ENCODE peak calls at places on chromosomes 4 and X, in four cellular contexts. P is choroid plexus epithelial cell, J is cardiac muscle cell, X is astrocyte of the cerebellum. C is an unnamed sample.

GRCh38 chr4:71732706-71733105 is 51.2 kb downstream of the GC start:
- DNase-seq in P (peak), J (peak), X (peak), C (peak)

GRCh38 chrX:107716045-107716684 is 59.4 kb downstream of the TSC22D3 start:
- DNase-seq in P (peak), J (peak), X (no peak), C (peak)

GRCh38 chrX:132433001-132433400 is 55.8 kb downstream of the MBNL3 start:
- DNase-seq in P (peak), J (peak), X (no peak), C (no peak)

GRCh38 chr4:173522160-173522873 is 7.7 kb downstream of the HAND2 start:
- DNase-seq in P (peak), J (peak), X (peak), C (peak)

GRCh38 chrX:88883205-88883604 is 136.2 kb downstream of the CPXCR1 start:
- DNase-seq in P (no peak), J (no peak), X (no peak), C (no peak)

GRCh38 chr4:104066533-104066932 is 346.7 kb upstream of the TACR3 start:
- DNase-seq in P (no peak), J (no peak), X (no peak), C (no peak)

GRCh38 chrX:110036162-110037033 is 33.5 kb downstream of the TMEM164 start:
- DNase-seq in P (no peak), J (no peak), X (no peak), C (no peak)

GRCh38 chr4:27003602-27004238 is 143.1 kb downstream of the STIM2 start:
- DNase-seq in P (peak), J (no peak), X (no peak), C (peak)

GRCh38 chr4:73257995-73258667 is 467 bp downstream of the ANKRD17 start:
- DNase-seq in P (peak), J (peak), X (no peak), C (peak)
- TF ChIP-seq CTCF in P (no peak), J (peak), X (no peak), C (no peak)

GRCh38 chrX:45762699-45763647 is 562.3 kb upstream of the DIPK2B start:
- DNase-seq in P (no peak), J (no peak), X (no peak), C (no peak)

GRCh38 chrX:45767021-45767491 is 566.4 kb upstream of the DIPK2B start:
- DNase-seq in P (peak), J (no peak), X (no peak), C (peak)

GRCh38 chrX:45768666-45769065 is 568.0 kb upstream of the DIPK2B start:
- DNase-seq in P (no peak), J (no peak), X (no peak), C (no peak)

GRCh38 chrX:45765281-45765680 is 564.6 kb upstream of the DIPK2B start:
- DNase-seq in P (no peak), J (no peak), X (no peak), C (no peak)

GRCh38 chrX:45765726-45766125 is 565.0 kb upstream of the DIPK2B start:
- DNase-seq in P (no peak), J (no peak), X (no peak), C (no peak)
- H3K4me3 ChIP-seq in P (peak), J (no peak), X (peak), C (no peak)

GRCh38 chr4:138494931-138495330 is 252.8 kb upstream of the SLC7A11 start:
- DNase-seq in P (peak), J (peak), X (no peak), C (peak)
- TF ChIP-seq CTCF in P (peak), J (peak), X (peak), C (peak)

DNA sequence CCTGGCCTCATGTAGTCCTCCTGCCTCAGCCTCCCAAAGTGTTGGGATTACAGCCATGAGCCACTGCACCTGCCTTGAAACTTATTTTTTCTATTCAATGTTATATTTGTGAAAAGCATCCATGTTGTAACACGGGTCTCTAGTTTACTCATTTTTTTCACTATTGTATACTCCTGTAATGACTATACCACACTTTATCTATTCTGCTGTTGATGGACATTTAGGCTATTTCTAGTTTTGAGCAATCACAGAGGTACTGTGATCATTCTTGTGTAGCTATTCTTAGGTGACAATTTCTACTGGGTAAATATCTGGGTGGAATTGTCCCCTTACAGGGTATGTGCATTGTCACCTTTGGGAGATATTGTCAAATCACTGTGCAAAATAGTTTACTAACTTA is 3.6 kb downstream of the DRP2 start:
- DNase-seq in P (no peak), J (no peak), X (no peak), C (no peak)
- H3K4me3 ChIP-seq in P (no peak), J (no peak), X (no peak), C (no peak)

DNA sequence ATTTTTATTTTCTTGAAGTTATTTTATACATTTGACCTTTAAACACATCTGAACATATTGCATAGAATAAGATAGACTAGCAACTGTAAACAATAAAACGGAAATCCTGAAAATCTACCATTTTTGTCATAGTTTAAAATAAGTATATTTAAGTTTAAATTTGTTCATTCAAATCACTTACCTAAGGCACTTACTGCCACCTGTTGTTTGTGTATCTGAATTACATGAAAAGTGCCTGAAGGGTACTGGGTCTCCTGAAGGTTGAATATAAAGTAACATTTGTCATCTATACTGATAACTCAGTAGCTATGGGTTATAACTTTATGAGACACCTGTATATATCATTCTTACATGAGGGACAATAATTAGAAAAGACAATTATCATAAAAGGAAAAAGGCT is 38.6 kb downstream of the TRPC5 start:
- DNase-seq in P (peak), J (peak), X (no peak), C (peak)
- TF ChIP-seq CTCF in P (no peak), J (peak), X (no peak), C (no peak)

GRCh38 chr4:159432436-159432835 is 329.6 kb downstream of the RAPGEF2 start:
- DNase-seq in P (no peak), J (no peak), X (no peak), C (no peak)
- H3K4me3 ChIP-seq in P (no peak), J (no peak), X (no peak), C (no peak)

GRCh38 chrX:38798956-38799355 is 2.3 kb upstream of the MID1IP1 start:
- DNase-seq in P (peak), J (no peak), X (peak), C (peak)

GRCh38 chrX:38800981-38801845 is at the start of gene MID1IP1:
- DNase-seq in P (peak), J (peak), X (peak), C (peak)

GRCh38 chrX:38799995-38800394 is 1.3 kb upstream of the MID1IP1 start:
- DNase-seq in P (peak), J (no peak), X (no peak), C (no peak)

DNA sequence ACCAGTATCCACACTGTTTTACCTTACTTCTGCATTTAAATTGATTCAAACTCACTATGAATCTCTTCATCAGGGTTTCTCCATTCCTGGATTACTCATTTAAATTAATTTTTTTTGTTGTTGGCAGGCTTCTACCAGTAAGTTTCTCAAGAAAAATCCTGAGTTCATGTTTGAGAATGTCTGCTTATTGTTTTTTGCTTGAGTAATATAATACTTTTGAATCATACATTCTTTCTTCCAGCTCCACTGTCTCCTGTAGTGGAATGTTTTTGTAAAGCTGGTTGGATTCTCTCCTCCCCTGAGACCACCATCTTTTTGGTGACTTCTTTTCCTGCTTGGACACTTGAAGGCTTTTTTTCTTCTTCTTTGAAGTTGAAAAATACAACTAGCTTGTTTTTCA is 4.3 kb upstream of the MID1IP1 start:
- DNase-seq in P (peak), J (no peak), X (no peak), C (peak)
- TF ChIP-seq CTCF in P (no peak), J (no peak), X (no peak), C (no peak)

GRCh38 chrX:154804957-154805695 is at the start of gene MPP1:
- DNase-seq in P (peak), J (peak), X (peak), C (peak)

GRCh38 chrX:154802838-154803410 is 2.4 kb downstream of the MPP1 start:
- DNase-seq in P (no peak), J (no peak), X (no peak), C (no peak)

GRCh38 chrX:154806837-154807501 is 1.7 kb upstream of the MPP1 start:
- DNase-seq in P (no peak), J (no peak), X (no peak), C (no peak)

GRCh38 chrX:154805696-154806091 is 409 bp upstream of the MPP1 start:
- DNase-seq in P (peak), J (no peak), X (peak), C (peak)

GRCh38 chrX:154804564-154804956 is 725 bp downstream of the MPP1 start:
- DNase-seq in P (no peak), J (no peak), X (no peak), C (no peak)
- H3K4me3 ChIP-seq in P (peak), J (peak), X (peak), C (peak)

GRCh38 chrX:138034136-138034535 is 468.2 kb downstream of the ZIC3 start:
- DNase-seq in P (peak), J (peak), X (no peak), C (no peak)
- TF ChIP-seq CTCF in P (peak), J (no peak), X (peak), C (no peak)